ENCODE peak calls at places on chromosomes 2 and 18, in seven cellular contexts. One of them, this sample, is unnamed.

GRCh38 chr2:10019174-10019971 is 24.0 kb upstream of the KLF11 start:
- DNase-seq in coronary artery: no peak
- DNase-seq in foreskin fibroblast: peak; percentile 56
- DNase-seq in body of pancreas: no peak
- DNase-seq in left ventricle myocardium inferior: no peak
- DNase-seq in breast epithelium: no peak
- DNase-seq in IMR-90: peak; percentile 37
- DNase-seq in this sample: no peak

GRCh38 chr18:68438983-68439382 is 275.9 kb downstream of the TMX3 start:
- DNase-seq in left ventricle myocardium inferior: no peak
- DNase-seq in foreskin fibroblast: peak; percentile 96
- DNase-seq in coronary artery: no peak
- DNase-seq in breast epithelium: no peak
- DNase-seq in IMR-90: peak; percentile 81
- DNase-seq in body of pancreas: no peak
- DNase-seq in this sample: no peak

GRCh38 chr2:120470041-120470716 is 124.2 kb downstream of the INHBB start:
- DNase-seq in coronary artery: peak; percentile 95
- DNase-seq in breast epithelium: peak; percentile 89
- DNase-seq in IMR-90: peak; percentile 96
- DNase-seq in body of pancreas: peak; percentile 93
- DNase-seq in foreskin fibroblast: peak; percentile 97
- DNase-seq in left ventricle myocardium inferior: peak; percentile 72
- DNase-seq in this sample: peak; percentile 81

GRCh38 chr2:209629622-209630021 is 142.0 kb upstream of the UNC80 start:
- DNase-seq in foreskin fibroblast: peak; percentile 55
- DNase-seq in coronary artery: no peak
- DNase-seq in IMR-90: peak; percentile 5
- DNase-seq in body of pancreas: no peak
- DNase-seq in left ventricle myocardium inferior: no peak
- DNase-seq in breast epithelium: no peak
- DNase-seq in this sample: peak; percentile 86

GRCh38 chr2:119402645-119403560 is 28.8 kb upstream of the TMEM37 start:
- DNase-seq in body of pancreas: peak; percentile 78
- DNase-seq in coronary artery: no peak
- DNase-seq in left ventricle myocardium inferior: peak; percentile 30
- DNase-seq in breast epithelium: no peak
- DNase-seq in IMR-90: no peak
- DNase-seq in foreskin fibroblast: no peak
- DNase-seq in this sample: no peak

GRCh38 chr18:59249186-59249774 is 24.0 kb downstream of the RAX start:
- DNase-seq in IMR-90: peak; percentile 80
- DNase-seq in breast epithelium: no peak
- DNase-seq in left ventricle myocardium inferior: no peak
- DNase-seq in coronary artery: no peak
- DNase-seq in foreskin fibroblast: peak; percentile 73
- DNase-seq in body of pancreas: peak; percentile 54
- DNase-seq in this sample: peak; percentile 84

GRCh38 chr2:15643209-15643500 is 51.5 kb downstream of the DDX1 start:
- DNase-seq in breast epithelium: no peak
- DNase-seq in left ventricle myocardium inferior: no peak
- DNase-seq in body of pancreas: no peak
- DNase-seq in foreskin fibroblast: no peak
- DNase-seq in coronary artery: no peak
- DNase-seq in IMR-90: no peak
- DNase-seq in this sample: no peak

GRCh38 chr2:47651296-47651695 is 131.6 kb upstream of the MSH6 start:
- DNase-seq in IMR-90: no peak
- DNase-seq in breast epithelium: no peak
- DNase-seq in foreskin fibroblast: no peak
- DNase-seq in body of pancreas: peak; percentile 79
- DNase-seq in coronary artery: peak; percentile 36
- DNase-seq in left ventricle myocardium inferior: no peak
- DNase-seq in this sample: no peak

GRCh38 chr18:76013041-76013440 is 482.0 kb downstream of the ZNF516 start:
- DNase-seq in body of pancreas: no peak
- DNase-seq in IMR-90: no peak
- DNase-seq in left ventricle myocardium inferior: no peak
- DNase-seq in coronary artery: no peak
- DNase-seq in breast epithelium: no peak
- DNase-seq in foreskin fibroblast: no peak
- DNase-seq in this sample: peak; percentile 52

GRCh38 chr2:166419616-166419934 is 43.8 kb upstream of the SCN9A start:
- DNase-seq in IMR-90: peak; percentile 70
- DNase-seq in breast epithelium: no peak
- DNase-seq in foreskin fibroblast: peak; percentile 24
- DNase-seq in coronary artery: no peak
- DNase-seq in body of pancreas: no peak
- DNase-seq in left ventricle myocardium inferior: no peak
- DNase-seq in this sample: peak; percentile 72

GRCh38 chr2:48343571-48344440 is 186.1 kb upstream of the STON1 start:
- DNase-seq in left ventricle myocardium inferior: no peak
- DNase-seq in IMR-90: peak; percentile 93
- DNase-seq in breast epithelium: no peak
- DNase-seq in body of pancreas: no peak
- DNase-seq in foreskin fibroblast: peak; percentile 64
- DNase-seq in coronary artery: no peak
- DNase-seq in this sample: peak; percentile 83

GRCh38 chr2:64946737-64947090 is 42.5 kb upstream of the SLC1A4 start:
- DNase-seq in foreskin fibroblast: no peak
- DNase-seq in IMR-90: no peak
- DNase-seq in breast epithelium: no peak
- DNase-seq in coronary artery: no peak
- DNase-seq in body of pancreas: no peak
- DNase-seq in left ventricle myocardium inferior: no peak
- DNase-seq in this sample: no peak

GRCh38 chr18:43542016-43542415 is 264.7 kb upstream of the SYT4 start:
- DNase-seq in body of pancreas: no peak
- DNase-seq in IMR-90: no peak
- DNase-seq in coronary artery: no peak
- DNase-seq in breast epithelium: no peak
- DNase-seq in left ventricle myocardium inferior: no peak
- DNase-seq in foreskin fibroblast: no peak
- DNase-seq in this sample: no peak

GRCh38 chr2:95274291-95275150 is at the start of gene PROM2:
- DNase-seq in body of pancreas: peak; percentile 94
- DNase-seq in foreskin fibroblast: no peak
- DNase-seq in breast epithelium: peak; percentile 92
- DNase-seq in IMR-90: no peak
- DNase-seq in coronary artery: no peak
- DNase-seq in left ventricle myocardium inferior: no peak
- DNase-seq in this sample: no peak

GRCh38 chr2:119282966-119283511 is 59.4 kb downstream of the STEAP3 start:
- DNase-seq in breast epithelium: peak; percentile 77
- DNase-seq in IMR-90: no peak
- DNase-seq in body of pancreas: peak; percentile 40
- DNase-seq in left ventricle myocardium inferior: peak; percentile 60
- DNase-seq in foreskin fibroblast: no peak
- DNase-seq in coronary artery: no peak
- DNase-seq in this sample: no peak

GRCh38 chr2:103656558-103656957 is 894.7 kb downstream of the TMEM182 start:
- DNase-seq in coronary artery: no peak
- DNase-seq in IMR-90: no peak
- DNase-seq in breast epithelium: no peak
- DNase-seq in left ventricle myocardium inferior: no peak
- DNase-seq in foreskin fibroblast: no peak
- DNase-seq in body of pancreas: no peak
- DNase-seq in this sample: no peak

GRCh38 chr2:235312571-235312970 is 181.3 kb upstream of the AGAP1 start:
- DNase-seq in foreskin fibroblast: no peak
- DNase-seq in breast epithelium: no peak
- DNase-seq in body of pancreas: no peak
- DNase-seq in coronary artery: no peak
- DNase-seq in left ventricle myocardium inferior: no peak
- DNase-seq in IMR-90: no peak
- DNase-seq in this sample: no peak

GRCh38 chr2:196277002-196277401 is 105.6 kb upstream of the STK17B start:
- DNase-seq in body of pancreas: no peak
- DNase-seq in IMR-90: peak; percentile 64
- DNase-seq in breast epithelium: no peak
- DNase-seq in foreskin fibroblast: no peak
- DNase-seq in left ventricle myocardium inferior: no peak
- DNase-seq in coronary artery: no peak
- DNase-seq in this sample: peak; percentile 70

GRCh38 chr2:217956895-217957457 is 45.8 kb downstream of the TNS1 start:
- DNase-seq in left ventricle myocardium inferior: peak; percentile 59
- DNase-seq in foreskin fibroblast: no peak
- DNase-seq in coronary artery: no peak
- DNase-seq in breast epithelium: no peak
- DNase-seq in IMR-90: no peak
- DNase-seq in body of pancreas: no peak
- DNase-seq in this sample: no peak

GRCh38 chr2:222774941-222775340 is 85.9 kb upstream of the ACSL3 start:
- DNase-seq in coronary artery: no peak
- DNase-seq in foreskin fibroblast: no peak
- DNase-seq in breast epithelium: no peak
- DNase-seq in left ventricle myocardium inferior: no peak
- DNase-seq in IMR-90: no peak
- DNase-seq in body of pancreas: no peak
- DNase-seq in this sample: no peak

GRCh38 chr18:80179857-80180558 is 67.3 kb downstream of the PARD6G start:
- DNase-seq in left ventricle myocardium inferior: no peak
- DNase-seq in coronary artery: no peak
- DNase-seq in breast epithelium: no peak
- DNase-seq in body of pancreas: no peak
- DNase-seq in foreskin fibroblast: no peak
- DNase-seq in IMR-90: no peak
- DNase-seq in this sample: no peak

GRCh38 chr2:8144785-8145184 is 537.1 kb upstream of the ID2 start:
- DNase-seq in left ventricle myocardium inferior: no peak
- DNase-seq in breast epithelium: no peak
- DNase-seq in IMR-90: peak; percentile 95
- DNase-seq in coronary artery: no peak
- DNase-seq in foreskin fibroblast: peak; percentile 80
- DNase-seq in body of pancreas: no peak
- DNase-seq in this sample: peak; percentile 74

GRCh38 chr2:100548771-100549170 is 14.0 kb upstream of the PDCL3 start:
- DNase-seq in breast epithelium: no peak
- DNase-seq in body of pancreas: no peak
- DNase-seq in IMR-90: no peak
- DNase-seq in foreskin fibroblast: no peak
- DNase-seq in left ventricle myocardium inferior: no peak
- DNase-seq in coronary artery: no peak
- DNase-seq in this sample: no peak
- H3K4me3 ChIP-seq in breast epithelium: no peak overlapping the region
- H3K4me3 ChIP-seq in body of pancreas: no peak overlapping the region
- H3K4me3 ChIP-seq in IMR-90: no peak overlapping the region
- H3K4me3 ChIP-seq in foreskin fibroblast: no peak overlapping the region
- H3K4me3 ChIP-seq in left ventricle myocardium inferior: no peak overlapping the region
- H3K4me3 ChIP-seq in coronary artery: no peak overlapping the region
- H3K4me3 ChIP-seq in this sample: no peak overlapping the region

GRCh38 chr2:127589358-127589757 is 53.9 kb downstream of the MYO7B start:
- DNase-seq in body of pancreas: no peak
- DNase-seq in foreskin fibroblast: no peak
- DNase-seq in coronary artery: peak; percentile 17
- DNase-seq in IMR-90: no peak
- DNase-seq in breast epithelium: no peak
- DNase-seq in left ventricle myocardium inferior: no peak
- DNase-seq in this sample: no peak

GRCh38 chr2:127590386-127591190 is 55.1 kb downstream of the MYO7B start:
- DNase-seq in breast epithelium: no peak
- DNase-seq in IMR-90: no peak
- DNase-seq in coronary artery: peak; percentile 17
- DNase-seq in body of pancreas: no peak
- DNase-seq in left ventricle myocardium inferior: no peak
- DNase-seq in foreskin fibroblast: no peak
- DNase-seq in this sample: no peak

GRCh38 chr2:127589876-127590275 is 54.4 kb downstream of the MYO7B start:
- DNase-seq in IMR-90: no peak
- DNase-seq in breast epithelium: no peak
- DNase-seq in left ventricle myocardium inferior: no peak
- DNase-seq in foreskin fibroblast: no peak
- DNase-seq in body of pancreas: no peak
- DNase-seq in coronary artery: peak; percentile 52
- DNase-seq in this sample: no peak

GRCh38 chr2:127592761-127593227 is 53.2 kb upstream of the GPR17 start:
- DNase-seq in body of pancreas: no peak
- DNase-seq in foreskin fibroblast: no peak
- DNase-seq in coronary artery: no peak
- DNase-seq in IMR-90: no peak
- DNase-seq in left ventricle myocardium inferior: no peak
- DNase-seq in breast epithelium: no peak
- DNase-seq in this sample: no peak

GRCh38 chr2:127591221-127591923 is 54.6 kb upstream of the GPR17 start:
- DNase-seq in foreskin fibroblast: peak; percentile 44
- DNase-seq in breast epithelium: no peak
- DNase-seq in body of pancreas: peak; percentile 38
- DNase-seq in coronary artery: peak; percentile 66
- DNase-seq in left ventricle myocardium inferior: peak; percentile 64
- DNase-seq in IMR-90: peak; percentile 51
- DNase-seq in this sample: peak; percentile 60
- TF ChIP-seq CTCF in foreskin fibroblast: peak; percentile 98
- TF ChIP-seq CTCF in breast epithelium: peak; percentile 24
- TF ChIP-seq CTCF in body of pancreas: peak; percentile 48
- TF ChIP-seq CTCF in coronary artery: peak; percentile 76
- TF ChIP-seq CTCF in left ventricle myocardium inferior: peak; percentile 98
- TF ChIP-seq CTCF in IMR-90: peak; percentile 92
- TF ChIP-seq CTCF in this sample: peak; percentile 99

GRCh38 chr2:12455626-12456025 is 261.1 kb upstream of the TRIB2 start:
- DNase-seq in IMR-90: peak; percentile 35
- DNase-seq in coronary artery: no peak
- DNase-seq in breast epithelium: no peak
- DNase-seq in foreskin fibroblast: no peak
- DNase-seq in left ventricle myocardium inferior: no peak
- DNase-seq in body of pancreas: no peak
- DNase-seq in this sample: no peak

GRCh38 chr2:12452211-12452610 is 264.5 kb upstream of the TRIB2 start:
- DNase-seq in breast epithelium: no peak
- DNase-seq in coronary artery: no peak
- DNase-seq in left ventricle myocardium inferior: no peak
- DNase-seq in body of pancreas: no peak
- DNase-seq in IMR-90: peak; percentile 96
- DNase-seq in foreskin fibroblast: no peak
- DNase-seq in this sample: peak; percentile 65

GRCh38 chr2:12457831-12458230 is 258.9 kb upstream of the TRIB2 start:
- DNase-seq in coronary artery: no peak
- DNase-seq in breast epithelium: no peak
- DNase-seq in IMR-90: peak; percentile 54
- DNase-seq in body of pancreas: no peak
- DNase-seq in foreskin fibroblast: no peak
- DNase-seq in left ventricle myocardium inferior: no peak
- DNase-seq in this sample: no peak

GRCh38 chr2:12453731-12454130 is 263.0 kb upstream of the TRIB2 start:
- DNase-seq in body of pancreas: no peak
- DNase-seq in left ventricle myocardium inferior: no peak
- DNase-seq in IMR-90: no peak
- DNase-seq in coronary artery: no peak
- DNase-seq in foreskin fibroblast: no peak
- DNase-seq in breast epithelium: no peak
- DNase-seq in this sample: no peak

GRCh38 chr2:12456293-12457151 is 260.2 kb upstream of the TRIB2 start:
- DNase-seq in coronary artery: peak; percentile 93
- DNase-seq in IMR-90: peak; percentile 99
- DNase-seq in left ventricle myocardium inferior: peak; percentile 88
- DNase-seq in body of pancreas: peak; percentile 93
- DNase-seq in foreskin fibroblast: peak; percentile 99
- DNase-seq in breast epithelium: peak; percentile 62
- DNase-seq in this sample: peak; percentile 92
- H3K4me3 ChIP-seq in coronary artery: peak overlapping the region; percentile 31
- H3K4me3 ChIP-seq in IMR-90: no peak overlapping the region
- H3K4me3 ChIP-seq in left ventricle myocardium inferior: peak overlapping the region; percentile 46
- H3K4me3 ChIP-seq in body of pancreas: no peak overlapping the region
- H3K4me3 ChIP-seq in foreskin fibroblast: no peak overlapping the region
- H3K4me3 ChIP-seq in breast epithelium: peak overlapping the region; percentile 28
- H3K4me3 ChIP-seq in this sample: peak overlapping the region; percentile 7

GRCh38 chr18:62398291-62398690 is 73.2 kb downstream of the TNFRSF11A start:
- DNase-seq in left ventricle myocardium inferior: no peak
- DNase-seq in foreskin fibroblast: no peak
- DNase-seq in body of pancreas: no peak
- DNase-seq in IMR-90: no peak
- DNase-seq in breast epithelium: no peak
- DNase-seq in coronary artery: no peak
- DNase-seq in this sample: no peak
- TF ChIP-seq CTCF in left ventricle myocardium inferior: no peak
- TF ChIP-seq CTCF in foreskin fibroblast: no peak
- TF ChIP-seq CTCF in body of pancreas: no peak
- TF ChIP-seq CTCF in IMR-90: no peak
- TF ChIP-seq CTCF in breast epithelium: no peak
- TF ChIP-seq CTCF in coronary artery: no peak
- TF ChIP-seq CTCF in this sample: no peak